ENCODE peak calls at places on chromosomes 11 and 22, in nine cellular contexts. K is CD4-positive, CD25-positive, alpha-beta regulatory T cell; B is heart right ventricle; Z is mammary epithelial cell; V is adrenal gland; F is small intestine; M is cardiac muscle cell; Q is left lung; A is body of pancreas. C is an unnamed sample.

GRCh38 chr11:72589802-72590761 is 84.1 kb downstream of the PDE2A start:
- DNase-seq in K (peak; percentile 62), B (peak; percentile 32), Z (no peak), V (no peak), F (peak; percentile 32), M (peak; percentile 27), Q (peak; percentile 82), A (peak; percentile 69), C (no peak)

GRCh38 chr11:18772211-18772610 is 19.4 kb downstream of the PTPN5 start:
- DNase-seq in K (no peak), B (no peak), Z (no peak), V (no peak), F (no peak), M (no peak), Q (no peak), A (no peak), C (peak; percentile 5)

GRCh38 chr22:35961480-35961902 is 67.1 kb downstream of the RBFOX2 start:
- DNase-seq in K (no peak), B (peak; percentile 87), Z (no peak), V (peak; percentile 32), F (no peak), M (peak; percentile 85), Q (peak; percentile 19), A (peak; percentile 28), C (peak; percentile 36)

GRCh38 chr11:74373382-74373781 is 24.9 kb downstream of the PGM2L1 start:
- DNase-seq in K (no peak), B (no peak), Z (no peak), V (no peak), F (no peak), M (peak; percentile 7), Q (no peak), A (no peak), C (no peak)

GRCh38 chr11:7632211-7632610 is 41.1 kb downstream of the CYB5R2 start:
- DNase-seq in K (no peak), B (no peak), Z (no peak), V (no peak), F (no peak), M (no peak), Q (no peak), A (no peak), C (no peak)

GRCh38 chr11:944711-945470 is 19.2 kb downstream of the AP2A2 start:
- DNase-seq in K (no peak), B (no peak), Z (no peak), V (no peak), F (no peak), M (peak; percentile 52), Q (peak; percentile 28), A (no peak), C (no peak)

GRCh38 chr22:46331496-46331895 is 4.0 kb upstream of the TRMU start:
- DNase-seq in K (no peak), B (no peak), Z (no peak), V (no peak), F (no peak), M (no peak), Q (peak; percentile 50), A (no peak), C (no peak)

GRCh38 chr11:60717956-60718355 is 6.6 kb upstream of the MS4A18 start:
- DNase-seq in K (no peak), B (no peak), Z (no peak), V (no peak), F (no peak), M (no peak), Q (no peak), A (no peak), C (no peak)

GRCh38 chr11:116445108-116446047 is 327.4 kb downstream of the BUD13 start:
- DNase-seq in K (no peak), B (no peak), Z (no peak), V (no peak), F (peak; percentile 78), M (no peak), Q (no peak), A (no peak), C (no peak)

GRCh38 chr11:1548221-1549070 is 23.6 kb downstream of the DUSP8 start:
- DNase-seq in K (no peak), B (peak; percentile 87), Z (peak; percentile 35), V (peak; percentile 87), F (peak; percentile 53), M (peak; percentile 55), Q (peak; percentile 83), A (peak; percentile 93), C (no peak)

GRCh38 chr22:30881361-30882180 is 87.0 kb downstream of the MORC2 start:
- DNase-seq in K (no peak), B (peak; percentile 53), Z (no peak), V (peak; percentile 72), F (peak; percentile 67), M (peak; percentile 13), Q (peak; percentile 45), A (peak; percentile 20), C (no peak)

GRCh38 chr11:129365816-129366215 is 9.8 kb upstream of the BARX2 start:
- DNase-seq in K (no peak), B (no peak), Z (peak; percentile 66), V (no peak), F (no peak), M (no peak), Q (no peak), A (no peak), C (no peak)

GRCh38 chr11:93694109-93694508 is 32.6 kb downstream of the CEP295 start:
- DNase-seq in K (no peak), B (no peak), Z (no peak), V (no peak), F (no peak), M (peak; percentile 21), Q (no peak), A (no peak), C (no peak)

GRCh38 chr11:74636633-74637184 is 44.3 kb downstream of the POLD3 start:
- DNase-seq in K (peak; percentile 18), B (no peak), Z (peak; percentile 82), V (no peak), F (peak; percentile 21), M (peak; percentile 74), Q (no peak), A (no peak), C (no peak)

GRCh38 chr11:119512373-119512772 is 89.4 kb upstream of the THY1 start:
- DNase-seq in K (no peak), B (no peak), Z (no peak), V (no peak), F (no peak), M (no peak), Q (no peak), A (no peak), C (no peak)

GRCh38 chr22:38756631-38757463 is 1.0 kb upstream of the SUN2 start:
- DNase-seq in K (peak; percentile 55), B (no peak), Z (no peak), V (no peak), F (no peak), M (no peak), Q (no peak), A (no peak), C (no peak)

GRCh38 chr11:61711493-61711892 is 31.3 kb downstream of the DAGLA start:
- DNase-seq in K (no peak), B (no peak), Z (no peak), V (no peak), F (no peak), M (no peak), Q (no peak), A (no peak), C (no peak)

GRCh38 chr11:41613321-41613720 is 153.9 kb upstream of the LRRC4C start:
- DNase-seq in K (no peak), B (no peak), Z (peak; percentile 30), V (no peak), F (no peak), M (no peak), Q (no peak), A (no peak), C (no peak)

GRCh38 chr11:129317564-129317963 is 58.1 kb upstream of the BARX2 start:
- DNase-seq in K (no peak), B (no peak), Z (peak; percentile 65), V (no peak), F (peak; percentile 89), M (no peak), Q (no peak), A (peak; percentile 51), C (no peak)

GRCh38 chr11:86919557-86920210 is 35.5 kb downstream of the FZD4 start:
- DNase-seq in K (peak; percentile 67), B (peak; percentile 28), Z (peak; percentile 48), V (no peak), F (peak; percentile 25), M (peak; percentile 89), Q (no peak), A (peak; percentile 10), C (no peak)

GRCh38 chr11:55849037-55849436 is 10.5 kb downstream of the OR5D16 start:
- DNase-seq in K (no peak), B (no peak), Z (no peak), V (no peak), F (no peak), M (no peak), Q (no peak), A (no peak), C (no peak)

GRCh38 chr11:17368551-17368950 is 17.0 kb downstream of the NCR3LG1 start:
- DNase-seq in K (no peak), B (no peak), Z (no peak), V (no peak), F (no peak), M (no peak), Q (no peak), A (no peak), C (no peak)
- H3K9me3 ChIP-seq in K (peaks cover 41% of the 10 kb centered on the region), B (peaks cover 37% of the 10 kb centered on the region), Z (peaks cover 45% of the 10 kb centered on the region), V (peaks cover 45% of the 10 kb centered on the region), F (no peaks in the 10 kb centered on the region), M (no peaks in the 10 kb centered on the region), Q (peaks cover 19% of the 10 kb centered on the region), A (no peaks in the 10 kb centered on the region), C (no peaks in the 10 kb centered on the region)

GRCh38 chr11:121536116-121536515 is 83.3 kb upstream of the SORL1-AS1 start:
- DNase-seq in K (no peak), B (no peak), Z (no peak), V (no peak), F (no peak), M (no peak), Q (no peak), A (no peak), C (no peak)
- H3K27me3 ChIP-seq in K (no peaks in the 10 kb centered on the region), B (no peaks in the 10 kb centered on the region), Z (no peaks in the 10 kb centered on the region), V (no peaks in the 10 kb centered on the region), F (no peaks in the 10 kb centered on the region), M (no peaks in the 10 kb centered on the region), Q (no peaks in the 10 kb centered on the region), A (no peaks in the 10 kb centered on the region), C (no peaks in the 10 kb centered on the region)

DNA sequence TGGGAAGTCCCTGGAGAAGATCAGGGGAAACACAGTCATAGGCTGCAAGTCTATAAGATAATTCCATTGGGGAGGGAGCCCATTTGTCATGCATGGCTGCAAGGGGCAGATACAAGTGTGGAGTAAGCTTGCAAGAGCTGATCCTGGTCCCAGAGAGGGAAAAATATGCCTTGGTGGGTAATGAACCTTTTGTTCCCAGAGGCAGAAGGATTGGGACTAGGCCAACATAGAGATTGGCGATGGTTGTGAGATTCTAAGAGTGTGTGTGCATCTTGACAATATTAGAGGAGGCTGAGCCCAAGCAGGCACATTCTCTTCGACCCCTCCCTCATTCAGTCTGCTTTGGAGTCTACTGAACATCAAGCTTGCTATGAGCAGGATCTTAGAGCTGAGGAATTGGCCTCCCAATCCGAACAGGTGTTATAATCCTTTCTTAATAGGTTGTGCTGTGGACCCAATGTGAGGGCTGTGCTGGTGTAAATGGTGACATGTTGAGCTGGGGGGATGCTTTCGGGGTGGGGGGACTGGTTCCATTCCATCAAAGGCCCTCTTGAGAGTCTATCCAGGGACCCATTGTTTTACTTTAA is 18.4 kb downstream of the MIAT start:
- DNase-seq in K (no peak), B (no peak), Z (no peak), V (no peak), F (no peak), M (no peak), Q (no peak), A (no peak), C (no peak)
- H3K4me3 ChIP-seq in K (peak overlapping the region; percentile 92), B (no peak overlapping the region), Z (no peak overlapping the region), V (no peak overlapping the region), F (no peak overlapping the region), M (no peak overlapping the region), Q (no peak overlapping the region), A (no peak overlapping the region), C (no peak overlapping the region)

GRCh38 chr11:92383430-92383829 is 158.8 kb downstream of the FAT3 start:
- DNase-seq in K (no peak), B (no peak), Z (peak; percentile 60), V (no peak), F (no peak), M (peak; percentile 13), Q (no peak), A (no peak), C (peak; percentile 69)
- H3K9me3 ChIP-seq in K (no peaks in the 10 kb centered on the region), B (no peaks in the 10 kb centered on the region), Z (no peaks in the 10 kb centered on the region), V (no peaks in the 10 kb centered on the region), F (no peaks in the 10 kb centered on the region), M (no peaks in the 10 kb centered on the region), Q (no peaks in the 10 kb centered on the region), A (no peaks in the 10 kb centered on the region), C (no peaks in the 10 kb centered on the region)